ENCODE peak calls at places on chromosomes 7 and 10, in six cellular contexts. U is glutamatergic neuron; F is activated gamma-delta T cell treated with Interleukin-2 at 50 U/mL for 16 hours; B is choroid plexus epithelial cell; Q is stimulated activated naive CD8-positive, alpha-beta T cell treated with anti-CD3 and anti-CD28 coated beads, Interleukin-15, Interleukin-2, amounts not matched to agents 100 U/mL and 50 U/mL, for 24 hours; E is cardiac fibroblast. C is an unnamed sample.

GRCh38 chr10:130421909-130422308 is 285.7 kb downstream of the GLRX3 start:
- DNase-seq in U (no peak), F (no peak), B (no peak), Q (no peak), E (no peak), C (no peak)

GRCh38 chr7:63205136-63205535 is 793.5 kb upstream of the ZNF722 start:
- DNase-seq in U (no peak), F (no peak), B (no peak), Q (no peak), E (no peak), C (no peak)

GRCh38 chr10:94397549-94398370 is 4.6 kb upstream of the TBC1D12 start:
- DNase-seq in U (no peak), F (no peak), B (peak; percentile 61), Q (no peak), E (peak; percentile 27), C (no peak)

GRCh38 chr7:106346678-106347217 is 62.0 kb upstream of the NAMPT start:
- DNase-seq in U (no peak), F (peak; percentile 37), B (peak; percentile 97), Q (no peak), E (peak; percentile 91), C (no peak)

GRCh38 chr7:10122573-10123100 is 851.0 kb upstream of the PHF14 start:
- DNase-seq in U (peak; percentile 21), F (no peak), B (no peak), Q (no peak), E (peak; percentile 34), C (peak; percentile 33)

GRCh38 chr10:101850747-101851146 is 7.1 kb upstream of the KCNIP2 start:
- DNase-seq in U (no peak), F (no peak), B (no peak), Q (no peak), E (no peak), C (no peak)

GRCh38 chr10:5547934-5548660 is 23.3 kb downstream of the CALML3 start:
- DNase-seq in U (no peak), F (no peak), B (peak; percentile 20), Q (no peak), E (peak; percentile 29), C (no peak)

GRCh38 chr10:13853854-13854253 is 267.1 kb downstream of the PRPF18 start:
- DNase-seq in U (no peak), F (no peak), B (peak; percentile 64), Q (no peak), E (peak; percentile 50), C (no peak)

GRCh38 chr10:102603946-102604345 is 40.3 kb upstream of the TRIM8 start:
- DNase-seq in U (no peak), F (no peak), B (peak; percentile 37), Q (no peak), E (peak; percentile 65), C (no peak)

GRCh38 chr10:32692174-32692573 is 246.2 kb downstream of the CCDC7 start:
- DNase-seq in U (no peak), F (no peak), B (peak; percentile 2), Q (no peak), E (peak; percentile 28), C (no peak)

GRCh38 chr10:132375116-132375794 is 21.7 kb upstream of the PWWP2B start:
- DNase-seq in U (peak; percentile 13), F (no peak), B (no peak), Q (no peak), E (no peak), C (no peak)

GRCh38 chr10:44378626-44379025 is 6.3 kb downstream of the CXCL12 start:
- DNase-seq in U (no peak), F (no peak), B (no peak), Q (no peak), E (no peak), C (no peak)

GRCh38 chr7:69939317-69939716 is 341.0 kb downstream of the AUTS2 start:
- DNase-seq in U (no peak), F (no peak), B (no peak), Q (no peak), E (no peak), C (no peak)

GRCh38 chr10:103986360-103986759 is 19.4 kb downstream of the SLK start:
- DNase-seq in U (no peak), F (peak; percentile 15), B (peak; percentile 21), Q (peak; percentile 22), E (no peak), C (no peak)

GRCh38 chr7:35336444-35336843 is 82.5 kb upstream of the TBX20 start:
- DNase-seq in U (no peak), F (no peak), B (no peak), Q (no peak), E (no peak), C (no peak)

GRCh38 chr7:130490888-130491771 is 755 bp upstream of the MEST start:
- DNase-seq in U (peak; percentile 75), F (no peak), B (peak; percentile 62), Q (peak; percentile 61), E (peak; percentile 43), C (peak; percentile 58)

GRCh38 chr10:72096115-72097000 is 8.0 kb upstream of the SPOCK2 start:
- DNase-seq in U (no peak), F (no peak), B (peak; percentile 80), Q (no peak), E (peak; percentile 77), C (no peak)

GRCh38 chr7:968205-968754 is 7.1 kb downstream of the COX19 start:
- DNase-seq in U (no peak), F (no peak), B (no peak), Q (no peak), E (no peak), C (no peak)

GRCh38 chr7:19754521-19755116 is 18.8 kb downstream of the TMEM196 start:
- DNase-seq in U (no peak), F (no peak), B (peak; percentile 61), Q (no peak), E (peak; percentile 65), C (peak; percentile 5)

GRCh38 chr10:96188911-96189310 is 58.8 kb downstream of the ZNF518A start:
- DNase-seq in U (no peak), F (no peak), B (peak; percentile 58), Q (no peak), E (peak; percentile 1), C (no peak)

GRCh38 chr7:102454423-102454822 is 10.2 kb downstream of the ALKBH4 start:
- DNase-seq in U (no peak), F (no peak), B (no peak), Q (no peak), E (no peak), C (no peak)

GRCh38 chr7:143494622-143495021 is 16.9 kb downstream of the TAS2R41 start:
- DNase-seq in U (no peak), F (no peak), B (peak; percentile 67), Q (no peak), E (peak; percentile 5), C (no peak)

GRCh38 chr7:15317215-15317614 is 244.6 kb downstream of the AGMO start:
- DNase-seq in U (no peak), F (no peak), B (no peak), Q (no peak), E (no peak), C (no peak)

GRCh38 chr7:155422599-155423336 is 35.2 kb upstream of the EN2 start:
- DNase-seq in U (peak; percentile 3), F (no peak), B (no peak), Q (no peak), E (no peak), C (no peak)

GRCh38 chr10:101903827-101904520 is 60.4 kb upstream of the KCNIP2 start:
- DNase-seq in U (peak; percentile 69), F (no peak), B (no peak), Q (peak; percentile 52), E (no peak), C (no peak)

GRCh38 chr7:45920543-45921380 is at the start of gene IGFBP3:
- DNase-seq in U (peak; percentile 69), F (no peak), B (peak; percentile 63), Q (peak; percentile 10), E (peak; percentile 66), C (peak; percentile 38)

GRCh38 chr7:117350027-117350426 is 27.2 kb upstream of the WNT2 start:
- DNase-seq in U (no peak), F (no peak), B (no peak), Q (no peak), E (no peak), C (no peak)

GRCh38 chr10:97640868-97641811 is 669 bp downstream of the PI4K2A start:
- DNase-seq in U (peak; percentile 48), F (peak; percentile 3), B (peak; percentile 52), Q (peak; percentile 34), E (peak; percentile 67), C (no peak)

GRCh38 chr7:8232999-8233847 is 28.7 kb downstream of the ICA1 start:
- DNase-seq in U (no peak), F (no peak), B (no peak), Q (no peak), E (peak; percentile 9), C (no peak)

GRCh38 chr7:152341039-152341913 is 94.5 kb downstream of the KMT2C start:
- DNase-seq in U (peak; percentile 28), F (no peak), B (peak; percentile 88), Q (no peak), E (peak; percentile 78), C (no peak)

GRCh38 chr7:34928052-34928451 is 109.2 kb downstream of the DPY19L1 start:
- DNase-seq in U (peak; percentile 85), F (peak; percentile 24), B (peak; percentile 49), Q (peak; percentile 66), E (peak; percentile 26), C (peak; percentile 56)

GRCh38 chr7:24504040-24504439 is 69.2 kb upstream of the PALS2 start:
- DNase-seq in U (no peak), F (no peak), B (no peak), Q (no peak), E (no peak), C (no peak)

C was measured in neural crest cell.